ENCODE peak calls at places on chromosomes 3 and 15, in eight cellular contexts. W is A549, X is GM23338, M is HCT116, A is K562, N is GM12878, J is SK-N-SH, G is HL-60. B is an unnamed sample.

GRCh38 chr3:177201707-177202397 is 4.6 kb upstream of the TBL1XR1 start:
- DNase-seq in W (no peak), X (no peak), M (no peak), A (no peak), N (peak), J (no peak), G (peak), B (no peak)

GRCh38 chr15:43977072-43977884 is 150.5 kb downstream of the WDR76 start:
- DNase-seq in W (no peak), X (peak), M (peak), A (no peak), N (peak), J (no peak), G (no peak), B (no peak)

GRCh38 chr3:184562146-184562861 is 719 bp downstream of the EPHB3 start:
- DNase-seq in W (no peak), X (no peak), M (no peak), A (no peak), N (no peak), J (peak), G (no peak), B (no peak)

GRCh38 chr3:171286580-171287249 is 173.5 kb downstream of the TNIK start:
- DNase-seq in W (no peak), X (no peak), M (no peak), A (no peak), N (peak), J (no peak), G (no peak), B (no peak)

GRCh38 chr3:52237659-52238172 is 1.2 kb downstream of the TWF2 start:
- DNase-seq in W (peak), X (peak), M (peak), A (peak), N (no peak), J (peak), G (no peak), B (no peak)

GRCh38 chr3:44114142-44114541 is 127.5 kb upstream of the TOPAZ1 start:
- DNase-seq in W (no peak), X (peak), M (peak), A (peak), N (no peak), J (peak), G (no peak), B (no peak)

GRCh38 chr3:190718691-190719090 is 143.8 kb downstream of the GMNC start:
- DNase-seq in W (no peak), X (no peak), M (no peak), A (no peak), N (no peak), J (no peak), G (no peak), B (no peak)

GRCh38 chr3:12178091-12178820 is 19.5 kb upstream of the TIMP4 start:
- DNase-seq in W (no peak), X (no peak), M (no peak), A (no peak), N (no peak), J (no peak), G (no peak), B (no peak)

GRCh38 chr3:55283441-55283925 is 203.6 kb downstream of the WNT5A start:
- DNase-seq in W (no peak), X (no peak), M (no peak), A (no peak), N (no peak), J (no peak), G (no peak), B (no peak)
- TF ChIP-seq REST in W (no peak), X (no peak), M (no peak), A (no peak), N (no peak), J (no peak), G (no peak), B (no peak)

GRCh38 chr3:25537476-25537875 is 109.4 kb downstream of the RARB start:
- DNase-seq in W (no peak), X (no peak), M (no peak), A (no peak), N (no peak), J (no peak), G (no peak), B (no peak)

GRCh38 chr3:25533365-25533764 is 105.3 kb downstream of the RARB start:
- DNase-seq in W (no peak), X (no peak), M (no peak), A (no peak), N (no peak), J (no peak), G (no peak), B (no peak)

GRCh38 chr3:25534007-25534406 is 105.9 kb downstream of the RARB start:
- DNase-seq in W (no peak), X (no peak), M (no peak), A (no peak), N (no peak), J (no peak), G (no peak), B (no peak)

GRCh38 chr3:25536668-25537331 is 108.7 kb downstream of the RARB start:
- DNase-seq in W (no peak), X (no peak), M (no peak), A (no peak), N (no peak), J (no peak), G (no peak), B (no peak)

DNA sequence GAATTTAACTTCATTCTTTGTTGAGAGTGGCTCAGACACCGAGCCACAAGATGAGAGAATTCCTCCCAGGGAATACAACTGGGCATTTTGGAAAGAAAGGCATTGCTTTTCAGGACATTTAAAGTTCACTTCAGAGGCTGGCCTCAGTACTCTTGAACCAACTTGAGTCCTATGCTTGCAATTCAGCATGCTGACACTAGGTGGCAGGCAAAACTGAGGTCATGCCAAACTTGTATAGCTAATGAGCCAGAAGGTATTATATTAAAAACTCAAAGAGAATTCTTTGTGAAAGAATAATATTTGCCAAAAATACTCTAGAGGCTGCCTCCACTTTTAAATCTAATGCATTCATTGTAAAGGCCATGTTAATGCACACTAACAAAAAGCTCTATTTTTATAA is 104.7 kb downstream of the RARB start:
- DNase-seq in W (peak), X (peak), M (peak), A (peak), N (no peak), J (no peak), G (peak), B (peak)
- TF ChIP-seq CTCF in W (peak), X (peak), M (peak), A (peak), N (peak), J (peak), G (peak), B (peak)

GRCh38 chr3:48524970-48525369 is 21.0 kb upstream of the SHISA5 start:
- DNase-seq in W (no peak), X (no peak), M (no peak), A (no peak), N (no peak), J (no peak), G (no peak), B (no peak)
- TF ChIP-seq REST in W (no peak), X (no peak), M (no peak), A (no peak), N (no peak), J (no peak), G (no peak), B (no peak)

GRCh38 chr3:197285557-197285956 is 12.9 kb downstream of the DLG1 start:
- DNase-seq in W (no peak), X (no peak), M (no peak), A (no peak), N (no peak), J (no peak), G (no peak), B (no peak)

GRCh38 chr3:197293605-197294237 is 4.7 kb downstream of the DLG1 start:
- DNase-seq in W (no peak), X (no peak), M (no peak), A (no peak), N (no peak), J (no peak), G (no peak), B (no peak)

GRCh38 chr3:197292083-197293042 is 6.0 kb downstream of the DLG1 start:
- DNase-seq in W (no peak), X (no peak), M (no peak), A (no peak), N (no peak), J (no peak), G (no peak), B (no peak)

GRCh38 chr3:197286678-197287077 is 11.7 kb downstream of the DLG1 start:
- DNase-seq in W (no peak), X (no peak), M (no peak), A (no peak), N (no peak), J (no peak), G (no peak), B (no peak)

GRCh38 chr3:197289726-197290125 is 8.7 kb downstream of the DLG1 start:
- DNase-seq in W (no peak), X (no peak), M (no peak), A (no peak), N (no peak), J (no peak), G (no peak), B (no peak)
- TF ChIP-seq CTCF in W (no peak), X (no peak), M (no peak), A (no peak), N (no peak), J (no peak), G (no peak), B (no peak)

GRCh38 chr15:55823699-55824098 is 80.7 kb upstream of the PRTG start:
- DNase-seq in W (no peak), X (no peak), M (no peak), A (no peak), N (no peak), J (no peak), G (no peak), B (no peak)
- TF ChIP-seq REST in W (no peak), X (no peak), M (no peak), A (no peak), N (no peak), J (no peak), G (no peak), B (no peak)